ENCODE peak calls at places on chromosome 19, in four cellular contexts. P, V, B and G are unnamed samples.
A peak's percentile ranks its signal among the peaks of the same experiment; 100 is the strongest.

GRCh38 chr19:33661336-33661735 is 39.6 kb downstream of the CHST8 start:
- DNase-seq in P (no peak), V (no peak), B (no peak), G (no peak)

GRCh38 chr19:14367016-14367415 is 14.2 kb upstream of the ADGRE5 start:
- DNase-seq in P (no peak), V (no peak), B (no peak), G (no peak)

GRCh38 chr19:40578442-40578908 is 1.8 kb downstream of the SHKBP1 start:
- DNase-seq in P (peak; percentile 76), V (peak; percentile 75), B (no peak), G (no peak)

GRCh38 chr19:45069056-45069455 is 7.2 kb downstream of the ZNF296 start:
- DNase-seq in P (no peak), V (no peak), B (no peak), G (no peak)

GRCh38 chr19:13077233-13077632 is 25.4 kb downstream of the LYL1 start:
- DNase-seq in P (no peak), V (no peak), B (no peak), G (no peak)

GRCh38 chr19:34503546-34504272 is 22.2 kb downstream of the WTIP start:
- DNase-seq in P (peak; percentile 6), V (peak; percentile 28), B (no peak), G (no peak)

GRCh38 chr19:33387351-33388230 is 14.1 kb downstream of the CEBPG start:
- DNase-seq in P (no peak), V (no peak), B (no peak), G (no peak)

GRCh38 chr19:11418166-11418517 is 972 bp downstream of the RGL3 start:
- DNase-seq in P (peak; percentile 6), V (no peak), B (no peak), G (no peak)

GRCh38 chr19:5152013-5152763 is 183.3 kb downstream of the KDM4B start:
- DNase-seq in P (no peak), V (no peak), B (no peak), G (no peak)

GRCh38 chr19:16143399-16144215 is at the start of gene HSH2D:
- DNase-seq in P (no peak), V (peak; percentile 59), B (peak; percentile 45), G (peak; percentile 90)

GRCh38 chr19:51726049-51726448 is 2.3 kb upstream of the HAS1 start:
- DNase-seq in P (peak; percentile 84), V (no peak), B (no peak), G (no peak)

GRCh38 chr19:19105365-19106060 is 32.8 kb downstream of the TMEM161A start:
- DNase-seq in P (peak; percentile 95), V (peak; percentile 88), B (peak; percentile 48), G (peak; percentile 13)

GRCh38 chr19:40225440-40226305 is 816 bp downstream of the CCNP start:
- DNase-seq in P (no peak), V (no peak), B (peak; percentile 25), G (no peak)

GRCh38 chr19:53537126-53537522 is 821 bp upstream of the ZNF331 start:
- DNase-seq in P (no peak), V (no peak), B (no peak), G (no peak)

GRCh38 chr19:56538761-56539263 is at the start of gene ZFP28:
- DNase-seq in P (peak; percentile 5), V (peak; percentile 59), B (no peak), G (no peak)

GRCh38 chr19:8210660-8211101 is 1.5 kb downstream of the CERS4 start:
- DNase-seq in P (no peak), V (no peak), B (no peak), G (no peak)

GRCh38 chr19:703651-704446 is 4.9 kb upstream of the PALM start:
- DNase-seq in P (peak; percentile 96), V (peak; percentile 100), B (peak; percentile 90), G (no peak)

GRCh38 chr19:14073232-14073924 is 792 bp downstream of the MISP3 start:
- DNase-seq in P (peak; percentile 82), V (peak; percentile 86), B (no peak), G (no peak)

GRCh38 chr19:14505488-14506239 is 9.7 kb upstream of the GIPC1 start:
- DNase-seq in P (peak; percentile 87), V (peak; percentile 97), B (peak; percentile 64), G (no peak)

GRCh38 chr19:46124638-46125115 is at the start of gene IGFL3:
- DNase-seq in P (no peak), V (no peak), B (no peak), G (no peak)

GRCh38 chr19:48968179-48968661 is 3.1 kb downstream of the FTL start:
- DNase-seq in P (no peak), V (no peak), B (peak; percentile 39), G (no peak)

GRCh38 chr19:45805719-45806118 is 9.4 kb downstream of the RSPH6A start:
- DNase-seq in P (no peak), V (no peak), B (no peak), G (no peak)

GRCh38 chr19:14497347-14497921 is 1.5 kb upstream of the GIPC1 start:
- DNase-seq in P (peak; percentile 6), V (no peak), B (peak; percentile 74), G (no peak)

GRCh38 chr19:51749979-51750378 is 1.7 kb downstream of the FPR1 start:
- DNase-seq in P (no peak), V (no peak), B (no peak), G (no peak)

GRCh38 chr19:46351241-46352041 is 4.6 kb downstream of the PPP5C start:
- DNase-seq in P (no peak), V (no peak), B (no peak), G (no peak)

GRCh38 chr19:6774821-6775707 is 2.6 kb downstream of the VAV1 start:
- DNase-seq in P (no peak), V (no peak), B (no peak), G (no peak)
- TF ChIP-seq BRCA1 in P (no peak), V (no peak), B (no peak), G (no peak)

GRCh38 chr19:38735257-38735686 is 9.0 kb downstream of the CAPN12 start:
- DNase-seq in P (peak; percentile 61), V (peak; percentile 82), B (no peak), G (no peak)

GRCh38 chr19:38736036-38736412 is 8.2 kb downstream of the CAPN12 start:
- DNase-seq in P (peak; percentile 73), V (peak; percentile 77), B (no peak), G (no peak)

GRCh38 chr19:38733493-38734175 is 10.6 kb downstream of the CAPN12 start:
- DNase-seq in P (no peak), V (no peak), B (no peak), G (no peak)

GRCh38 chr19:38734176-38734425 is 10.2 kb downstream of the CAPN12 start:
- DNase-seq in P (no peak), V (no peak), B (no peak), G (no peak)

DNA sequence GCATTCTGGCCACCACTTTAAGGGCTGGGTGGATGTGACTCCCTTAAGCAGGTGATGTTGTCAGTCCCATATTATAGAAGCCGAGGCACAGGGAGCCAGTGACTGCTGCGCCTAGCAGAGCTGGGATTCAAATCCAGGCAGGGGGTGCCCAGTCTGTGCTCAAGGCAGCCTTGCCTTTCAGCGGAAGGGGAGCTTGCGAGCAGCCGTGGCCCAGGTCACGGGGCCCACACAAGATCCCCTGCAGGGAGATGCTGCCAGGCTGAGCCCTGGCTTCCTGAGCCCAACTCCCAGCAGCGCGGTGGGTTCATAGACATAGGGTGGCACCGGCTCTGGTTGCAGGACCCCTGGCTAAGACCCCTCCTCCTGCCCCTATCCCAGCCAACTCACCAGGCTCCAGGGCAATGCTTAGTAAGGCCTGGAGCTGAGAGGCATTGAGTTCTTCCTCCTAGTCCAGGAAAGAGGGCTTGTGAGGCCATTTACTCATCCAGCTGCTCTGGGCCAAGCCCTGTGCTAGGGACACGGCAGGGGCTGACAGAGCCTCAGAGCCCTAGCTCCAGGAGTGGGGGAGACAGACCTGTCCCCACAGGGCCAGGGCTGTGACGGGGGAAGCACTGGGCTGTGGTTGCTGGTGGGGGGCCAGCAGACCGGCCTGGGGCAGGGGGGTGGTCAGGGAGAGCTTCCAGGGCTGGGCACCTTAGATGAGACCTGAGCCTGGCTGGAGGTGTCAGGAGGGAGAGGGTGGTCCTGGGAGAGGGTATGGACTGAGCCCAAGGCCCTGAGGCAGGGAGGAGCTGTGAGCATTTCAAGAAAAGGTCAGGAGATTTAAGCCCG is 9.6 kb downstream of the CAPN12 start:
- DNase-seq in P (no peak), V (no peak), B (no peak), G (peak; percentile 25)
- TF ChIP-seq BRCA1 in P (no peak), V (no peak), B (no peak), G (no peak)

DNA sequence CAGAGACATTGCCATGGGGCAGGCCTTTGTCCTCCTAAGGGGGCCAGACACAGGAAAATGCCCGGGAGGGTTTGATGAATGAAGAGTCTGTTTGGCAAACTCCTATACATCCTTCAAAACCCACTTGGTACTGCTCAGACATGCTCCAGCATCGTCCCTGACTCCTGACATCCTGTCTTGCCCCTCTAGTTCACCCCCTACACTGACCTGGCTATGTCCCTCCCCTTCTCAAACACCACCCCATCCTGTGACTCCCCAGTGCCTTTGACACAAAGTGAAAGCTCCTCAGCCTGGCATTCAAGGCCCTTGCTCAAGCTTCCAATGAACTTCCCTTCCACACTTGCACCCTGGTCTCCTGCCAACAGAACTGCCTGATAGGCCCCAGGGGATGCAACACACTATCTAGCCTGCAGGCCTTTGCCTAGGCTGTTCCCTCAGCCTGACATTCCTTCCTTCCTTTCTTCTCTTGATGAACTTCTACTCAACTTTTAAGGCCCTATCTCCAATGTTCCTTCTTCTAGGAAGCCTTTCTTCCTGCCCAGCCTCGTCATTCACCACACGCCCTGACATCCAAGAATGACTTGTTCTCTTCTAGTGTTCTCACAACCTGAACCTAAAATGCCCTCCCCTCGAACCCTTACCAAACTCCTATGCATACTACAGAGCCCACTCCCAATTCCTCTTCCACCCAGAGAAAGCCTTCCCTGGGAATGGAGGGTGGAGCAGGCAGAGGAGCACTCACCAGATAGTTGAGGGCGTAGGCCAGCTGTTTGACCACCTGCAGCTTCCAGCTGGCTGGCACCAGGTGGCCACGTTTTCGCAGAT is 12.4 kb downstream of the JAK3 start:
- DNase-seq in P (no peak), V (no peak), B (no peak), G (no peak)
- TF ChIP-seq BRCA1 in P (no peak), V (no peak), B (no peak), G (no peak)

GRCh38 chr19:10076535-10076934 is 9.6 kb upstream of the SHFL start:
- DNase-seq in P (no peak), V (no peak), B (no peak), G (no peak)

GRCh38 chr19:10068205-10068604 is 17.9 kb upstream of the SHFL start:
- DNase-seq in P (no peak), V (no peak), B (no peak), G (no peak)

GRCh38 chr19:10069046-10069445 is 17.1 kb upstream of the SHFL start:
- DNase-seq in P (no peak), V (no peak), B (no peak), G (no peak)

GRCh38 chr19:10074153-10074552 is 12.0 kb upstream of the SHFL start:
- DNase-seq in P (peak; percentile 80), V (no peak), B (peak; percentile 60), G (no peak)

DNA sequence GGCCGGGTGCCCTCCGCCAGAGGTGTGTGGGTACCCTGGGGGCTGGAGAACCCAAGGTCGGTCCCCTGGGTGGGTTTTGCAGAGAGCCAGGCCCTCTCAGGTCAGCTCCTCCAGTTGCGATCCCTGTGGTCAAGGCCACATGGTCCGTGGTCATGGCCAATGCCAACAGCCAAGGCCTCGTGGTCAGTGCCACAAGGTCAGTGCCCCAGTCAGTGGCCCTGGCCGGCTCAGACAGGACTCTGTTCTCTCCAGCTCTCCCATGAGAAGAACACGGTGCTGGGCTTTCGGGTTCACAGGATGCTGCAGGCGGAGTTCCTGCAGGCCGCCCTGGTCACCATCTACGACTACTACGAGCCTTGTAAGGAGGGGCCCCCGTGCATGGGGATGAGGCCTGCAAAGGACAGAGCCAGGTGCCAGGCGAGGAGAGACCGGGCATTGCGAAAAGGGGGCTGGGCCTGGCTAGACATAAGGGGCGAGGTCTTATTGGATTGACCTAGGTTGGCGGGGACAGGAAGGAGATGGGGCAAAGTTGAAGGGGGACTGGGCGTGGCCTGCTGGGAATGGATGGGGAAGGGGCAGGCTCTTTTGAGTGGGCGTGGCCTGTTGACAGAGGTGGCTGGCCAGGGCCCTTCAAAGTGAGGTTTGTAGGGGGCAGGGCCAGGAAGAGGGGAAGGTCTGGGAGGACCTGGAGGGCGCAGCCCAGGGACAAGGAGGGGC is 15.2 kb upstream of the SHFL start:
- DNase-seq in P (peak; percentile 59), V (peak; percentile 74), B (no peak), G (no peak)
- TF ChIP-seq BRCA1 in P (no peak), V (no peak), B (no peak), G (no peak)